ENCODE peak calls at places on chromosome 9, in six cellular contexts. K is HepG2, P is GM12878, E is NB4, V is endothelial cell of umbilical vein, S is K562. A is an unnamed sample.

GRCh38 chr9:78932849-78933627 is 636.1 kb downstream of the PSAT1 start:
- DNase-seq in V (peak), K (no peak), S (no peak), E (no peak), P (no peak), A (peak)

GRCh38 chr9:3873818-3874217 is 348.0 kb upstream of the RFX3 start:
- DNase-seq in E (no peak), S (no peak), P (no peak), V (no peak), K (no peak), A (no peak)

GRCh38 chr9:97904725-97905124 is 17.6 kb downstream of the TRMO start:
- DNase-seq in S (no peak), E (no peak), V (no peak), K (no peak), P (no peak), A (no peak)

GRCh38 chr9:120557205-120557604 is 22.8 kb downstream of the CDK5RAP2 start:
- DNase-seq in E (no peak), V (no peak), K (no peak), P (no peak), S (no peak), A (no peak)

GRCh38 chr9:129863059-129863690 is 27.9 kb downstream of the USP20 start:
- DNase-seq in S (peak), V (peak), E (peak), K (no peak), P (no peak), A (no peak)

GRCh38 chr9:272251-273213 is 57.9 kb downstream of the DOCK8 start:
- DNase-seq in P (peak), E (peak), V (no peak), K (no peak), S (no peak), A (no peak)

GRCh38 chr9:109254317-109254716 is 66.5 kb downstream of the EPB41L4B start:
- DNase-seq in E (no peak), S (no peak), V (no peak), K (no peak), P (no peak), A (no peak)

GRCh38 chr9:33132249-33132772 is 34.8 kb downstream of the B4GALT1 start:
- DNase-seq in V (peak), S (no peak), E (no peak), K (no peak), P (no peak), A (peak)

GRCh38 chr9:116635908-116636307 is 51.2 kb upstream of the TRIM32 start:
- DNase-seq in V (no peak), S (no peak), P (no peak), E (no peak), K (no peak), A (no peak)

GRCh38 chr9:136230773-136231172 is 14.8 kb downstream of the QSOX2 start:
- DNase-seq in E (no peak), K (no peak), P (no peak), S (no peak), V (no peak), A (no peak)

GRCh38 chr9:98391884-98392283 is 136.4 kb upstream of the TBC1D2 start:
- DNase-seq in P (no peak), S (no peak), K (no peak), E (no peak), V (peak), A (no peak)

GRCh38 chr9:127540664-127541041 is 71.4 kb upstream of the STXBP1 start:
- DNase-seq in P (no peak), S (peak), V (no peak), E (no peak), K (no peak), A (no peak)

GRCh38 chr9:130467371-130467770 is 22.6 kb downstream of the ASS1 start:
- DNase-seq in V (no peak), E (no peak), S (no peak), K (no peak), P (no peak), A (no peak)

GRCh38 chr9:18906656-18907395 is 126.2 kb downstream of the SAXO1 start:
- DNase-seq in E (peak), K (no peak), V (no peak), S (no peak), P (no peak), A (no peak)

GRCh38 chr9:135075234-135076142 is 12.0 kb upstream of the OLFM1 start:
- DNase-seq in K (no peak), P (no peak), E (no peak), S (no peak), V (no peak), A (no peak)

GRCh38 chr9:34337404-34337803 is 8.0 kb downstream of the NUDT2 start:
- DNase-seq in E (peak), K (no peak), S (no peak), V (no peak), P (no peak), A (peak)

GRCh38 chr9:120610975-120611689 is 31.2 kb upstream of the CDK5RAP2 start:
- DNase-seq in S (peak), E (peak), V (no peak), K (peak), P (no peak), A (no peak)

GRCh38 chr9:128987800-128988199 is 40.3 kb downstream of the NUP188 start:
- DNase-seq in K (no peak), V (no peak), P (no peak), S (no peak), E (no peak), A (no peak)

GRCh38 chr9:125906144-125906543 is 159.0 kb downstream of the PBX3 start:
- DNase-seq in V (no peak), P (no peak), E (no peak), S (no peak), K (no peak), A (no peak)

GRCh38 chr9:110180713-110181434 is 27.1 kb downstream of the C9orf152 start:
- DNase-seq in V (peak), K (peak), E (peak), S (no peak), P (no peak), A (peak)

GRCh38 chr9:104260004-104260403 is 165.9 kb downstream of the SMC2 start:
- DNase-seq in E (no peak), S (no peak), V (no peak), P (no peak), K (no peak), A (no peak)

GRCh38 chr9:92746567-92747458 is 17.8 kb downstream of the BICD2 start:
- DNase-seq in P (no peak), V (peak), E (no peak), S (no peak), K (peak), A (no peak)

GRCh38 chr9:89021154-89021803 is 30.0 kb downstream of the S1PR3 start:
- DNase-seq in K (no peak), V (peak), E (peak), P (no peak), S (no peak), A (peak)

GRCh38 chr9:130024597-130024994 is 18.4 kb downstream of the FNBP1 start:
- DNase-seq in V (no peak), E (no peak), P (no peak), K (peak), S (no peak), A (peak)

GRCh38 chr9:96567203-96567700 is 52.4 kb downstream of the CDC14B start:
- DNase-seq in V (peak), S (no peak), P (no peak), E (no peak), K (no peak), A (no peak)

GRCh38 chr9:34654317-34655083 is 2.5 kb downstream of the IL11RA start:
- DNase-seq in E (no peak), P (no peak), S (no peak), V (peak), K (no peak), A (no peak)

GRCh38 chr9:15277400-15278137 is 29.4 kb downstream of the TTC39B start:
- DNase-seq in P (no peak), E (peak), K (peak), S (no peak), V (peak), A (no peak)

GRCh38 chr9:104993291-104993963 is 65.5 kb upstream of the ABCA1 start:
- DNase-seq in P (no peak), K (peak), E (peak), V (peak), S (no peak), A (no peak)

GRCh38 chr9:119053070-119053469 is 316.2 kb downstream of the BRINP1 start:
- DNase-seq in S (no peak), V (no peak), E (no peak), P (no peak), K (no peak), A (no peak)

DNA sequence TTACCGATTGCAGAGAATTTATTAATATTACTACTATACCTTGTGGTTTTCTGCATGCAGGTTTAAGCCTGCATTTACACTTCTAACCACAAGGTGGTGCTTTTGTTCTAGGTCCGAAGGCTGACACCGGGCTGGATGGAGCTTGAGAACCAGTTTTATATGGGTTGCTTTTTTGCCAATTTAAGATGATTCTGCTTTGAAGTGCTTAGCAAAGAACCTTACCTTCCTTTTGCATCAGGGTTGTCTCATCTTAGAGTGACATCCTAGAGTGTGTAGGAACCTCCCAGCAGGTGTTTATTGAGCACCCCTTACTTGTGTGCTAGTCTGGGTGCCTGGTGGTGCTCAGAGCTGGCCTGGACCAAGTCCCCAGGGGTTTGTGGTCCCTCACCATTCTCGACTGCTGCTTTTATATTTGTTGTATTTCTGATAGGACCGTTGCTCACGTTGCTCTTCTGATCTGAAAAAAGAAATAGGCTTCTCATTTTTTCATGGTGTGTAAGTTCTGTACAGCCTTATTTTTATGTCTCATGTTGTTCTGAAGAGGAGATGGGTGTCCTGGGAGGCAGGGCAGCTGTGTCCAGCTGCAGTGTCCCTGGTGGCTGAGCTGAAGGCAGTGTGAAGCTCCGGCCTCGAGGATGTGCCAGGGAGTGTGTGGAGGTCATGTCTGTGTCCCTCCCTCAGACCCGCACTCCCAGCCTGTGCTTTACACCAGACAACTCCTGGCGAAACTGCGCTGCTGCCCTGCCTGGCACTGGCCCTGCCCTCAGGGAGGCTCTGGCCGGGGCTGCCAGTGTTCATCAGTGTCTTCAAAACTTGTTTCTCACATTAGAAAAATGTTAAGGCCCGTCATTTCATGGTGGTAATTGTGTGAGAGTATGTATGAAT is 54.3 kb downstream of the EHMT1 start:
- DNase-seq in S (peak), K (peak), P (peak), V (peak), E (peak), A (peak)
- TF ChIP-seq MYC in S (no peak), K (no peak), P (no peak), V (no peak), E (peak), A (no peak)

DNA sequence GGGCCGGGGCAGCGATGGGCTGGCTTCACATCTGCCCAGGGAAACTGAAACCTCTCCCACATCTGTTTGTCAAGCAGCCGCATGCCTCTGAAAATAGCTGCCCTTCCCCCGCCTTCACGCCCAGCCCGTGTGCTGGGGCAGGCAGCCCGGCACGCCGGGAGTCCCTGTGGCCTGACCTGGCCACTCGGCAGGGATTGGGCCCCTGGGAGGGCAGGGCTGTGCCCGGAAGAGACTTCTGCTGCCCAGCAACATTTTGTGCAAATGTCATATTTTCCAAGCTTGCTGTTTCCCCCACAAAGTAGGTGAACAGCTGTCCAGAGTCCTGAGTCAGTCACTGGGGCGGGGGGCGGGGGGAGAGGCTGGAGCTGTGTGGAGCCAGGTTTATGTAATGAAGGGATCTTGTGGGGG is 8.2 kb downstream of the COL27A1 start:
- DNase-seq in V (peak), K (peak), E (no peak), P (no peak), S (no peak), A (peak)
- TF ChIP-seq MYC in V (no peak), K (peak), E (no peak), P (no peak), S (no peak), A (no peak)

GRCh38 chr9:131840220-131840619 is 100.3 kb upstream of the RAPGEF1 start:
- DNase-seq in E (peak), V (no peak), P (no peak), K (no peak), S (peak), A (no peak)
- TF ChIP-seq MYC in E (no peak), V (no peak), P (no peak), K (no peak), S (no peak), A (no peak)

DNA sequence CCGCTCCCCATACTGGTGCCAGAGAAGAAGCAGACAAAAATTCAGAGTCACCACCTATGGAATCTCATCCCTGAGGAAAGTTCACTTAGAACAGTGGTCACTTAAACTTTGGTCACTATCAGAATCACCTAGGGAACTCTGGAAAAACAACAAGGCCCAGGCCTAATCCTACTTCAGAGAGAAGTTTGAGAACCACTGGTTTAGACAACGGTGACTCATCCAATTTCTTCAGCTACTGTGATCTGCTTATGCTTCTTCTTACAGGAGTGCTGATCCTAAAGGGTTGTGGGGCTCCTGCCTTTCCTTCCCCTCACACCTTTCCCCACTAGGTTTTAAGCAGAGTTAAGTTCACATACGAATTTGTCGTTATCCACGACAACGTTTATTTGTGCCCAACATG is 194.7 kb upstream of the KLF4 start:
- DNase-seq in V (no peak), P (no peak), S (no peak), K (no peak), E (peak), A (peak)
- TF ChIP-seq MYC in V (no peak), P (no peak), S (no peak), K (no peak), E (no peak), A (no peak)

GRCh38 chr9:107895524-107896001 is 406.0 kb upstream of the KLF4 start:
- DNase-seq in P (no peak), V (no peak), E (no peak), S (no peak), K (no peak), A (no peak)
- TF ChIP-seq MYC in P (no peak), V (no peak), E (no peak), S (no peak), K (no peak), A (no peak)

GRCh38 chr9:5188060-5188707 is 2.7 kb upstream of the INSL6 start:
- DNase-seq in S (no peak), V (no peak), K (no peak), E (no peak), P (no peak), A (no peak)

GRCh38 chr9:5191983-5192382 is 6.5 kb upstream of the INSL6 start:
- DNase-seq in V (no peak), P (no peak), S (no peak), E (no peak), K (no peak), A (no peak)

GRCh38 chr9:5185220-5185840 is at the start of gene INSL6:
- DNase-seq in K (no peak), V (no peak), S (no peak), E (no peak), P (no peak), A (no peak)

GRCh38 chr9:5184776-5185175 is 663 bp downstream of the INSL6 start:
- DNase-seq in V (no peak), P (no peak), K (no peak), E (no peak), S (no peak), A (no peak)

DNA sequence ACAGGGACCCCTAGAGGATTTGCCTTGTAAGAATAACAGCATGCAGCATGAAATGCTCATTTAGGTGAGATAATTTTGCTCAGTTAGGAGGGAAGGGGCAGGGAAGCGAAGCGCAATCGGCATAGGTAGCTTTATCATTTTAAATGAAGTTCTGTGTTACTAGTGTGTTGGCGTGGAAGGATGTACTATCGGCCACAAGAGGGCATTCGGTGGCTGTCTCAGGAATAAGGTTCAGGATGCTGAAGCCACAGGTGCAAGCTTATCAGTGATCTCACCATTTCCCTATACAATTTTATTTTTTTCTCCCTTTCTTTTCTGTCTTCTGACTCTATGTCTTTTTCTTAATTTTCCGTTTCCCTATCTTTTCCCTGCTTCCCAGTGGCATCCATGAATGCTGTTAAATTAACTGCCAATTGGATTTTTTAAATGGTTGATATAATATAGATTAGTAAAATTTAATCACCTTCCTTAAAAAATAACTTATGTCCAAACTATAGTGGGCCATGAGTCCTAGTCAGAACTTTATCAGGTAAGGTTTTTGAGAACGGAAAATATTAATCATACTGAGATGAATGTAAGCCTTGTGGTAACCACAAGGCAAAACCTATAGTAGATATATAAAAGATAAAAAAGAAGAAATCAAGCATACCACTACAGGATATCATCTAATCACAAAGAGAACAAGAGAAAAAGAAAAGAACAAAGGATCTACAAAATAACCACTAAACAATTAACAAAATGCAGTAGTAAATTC is 1.2 kb upstream of the INSL6 start:
- DNase-seq in P (no peak), S (peak), E (peak), K (peak), V (peak), A (peak)
- TF ChIP-seq MYC in P (no peak), S (no peak), E (peak), K (no peak), V (no peak), A (no peak)

DNA sequence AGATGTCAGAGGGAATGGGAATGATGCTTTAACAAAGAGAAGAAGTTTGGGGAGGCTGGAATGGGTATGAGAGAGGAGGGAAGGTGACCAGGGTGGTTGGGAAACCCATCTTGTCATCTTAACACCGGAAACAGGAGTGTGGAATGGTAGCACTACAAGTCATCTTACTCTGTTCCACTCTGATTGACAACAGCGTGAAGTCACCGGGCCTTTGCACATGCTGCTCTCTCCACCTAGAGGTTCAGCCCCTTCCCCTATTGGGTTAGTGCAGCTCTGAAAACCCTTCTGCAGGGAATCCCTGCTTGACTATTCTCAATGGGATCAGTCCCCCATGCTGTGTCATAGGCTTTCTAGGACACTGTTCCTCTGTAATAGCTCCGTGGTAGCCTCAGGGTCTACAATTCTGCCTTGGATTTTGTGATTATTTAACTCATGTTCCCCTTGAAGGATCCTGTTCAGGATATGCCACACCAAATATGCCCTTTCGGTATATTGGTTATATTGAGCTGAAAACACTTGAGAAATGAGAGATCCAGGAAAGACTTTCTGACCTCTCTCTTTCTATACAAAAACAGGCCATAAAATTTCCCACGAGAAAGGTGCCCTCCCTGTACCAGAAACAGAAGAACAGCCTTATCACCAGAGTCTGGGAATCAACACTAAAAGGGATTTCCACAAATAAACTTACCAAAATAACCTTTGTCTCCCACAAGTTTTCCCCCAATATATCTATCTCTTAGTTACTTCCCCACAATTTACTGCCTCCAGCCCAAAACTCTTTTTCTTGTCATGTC is 86.3 kb downstream of the TLE1 start:
- DNase-seq in P (no peak), S (no peak), V (peak), K (no peak), E (no peak), A (no peak)
- TF ChIP-seq MYC in P (no peak), S (no peak), V (no peak), K (no peak), E (no peak), A (no peak)